ENCODE peak calls at places on chromosomes 3 and 15, in seven cellular contexts. A is GM12878, H is HCT116, M is HepG2, I is H1, X is HEK293T, J is K562. B is an unnamed sample.

GRCh38 chr15:31397851-31398661 is 71.4 kb downstream of the KLF13 start:
- DNase-seq in X (no peak), A (no peak), M (no peak), I (no peak), J (no peak), H (no peak), B (no peak)

GRCh38 chr3:72818092-72818721 is 30.0 kb downstream of the SHQ1 start:
- DNase-seq in I (no peak), H (peak), J (peak), A (no peak), M (no peak), X (no peak), B (no peak)

GRCh38 chr3:64267774-64268604 is 42.7 kb upstream of the PRICKLE2 start:
- DNase-seq in I (peak), J (no peak), X (peak), H (no peak), M (no peak), A (no peak), B (peak)

GRCh38 chr3:171790898-171791694 is 19.2 kb downstream of the PLD1 start:
- DNase-seq in M (no peak), J (no peak), A (no peak), X (no peak), I (no peak), H (no peak), B (no peak)

GRCh38 chr3:121362035-121362734 is 183.6 kb downstream of the POLQ start:
- DNase-seq in J (no peak), X (no peak), H (no peak), M (no peak), I (no peak), A (no peak), B (no peak)

GRCh38 chr3:108153451-108153981 is 62.7 kb upstream of the CD47 start:
- DNase-seq in H (peak), J (peak), A (no peak), I (peak), X (peak), M (peak), B (peak)

GRCh38 chr15:77808077-77808476 is 175.4 kb upstream of the LINGO1 start:
- DNase-seq in H (no peak), A (no peak), J (no peak), X (no peak), I (no peak), M (no peak), B (no peak)

GRCh38 chr3:13013595-13013993 is 59.6 kb downstream of the IQSEC1 start:
- DNase-seq in A (no peak), M (no peak), I (no peak), X (no peak), J (no peak), H (no peak), B (no peak)

GRCh38 chr3:60609446-60609845 is 641.8 kb downstream of the FHIT start:
- DNase-seq in J (no peak), I (peak), M (no peak), X (no peak), H (no peak), A (no peak), B (peak)

GRCh38 chr3:129413687-129414506 is 14.5 kb downstream of the EFCAB12 start:
- DNase-seq in J (peak), I (no peak), A (no peak), M (peak), H (no peak), X (no peak), B (no peak)

GRCh38 chr3:94304953-94305352 is 242.1 kb downstream of the NSUN3 start:
- DNase-seq in I (no peak), M (no peak), A (no peak), J (no peak), H (no peak), X (no peak), B (no peak)

GRCh38 chr3:138381950-138382715 is 33.8 kb downstream of the MRAS start:
- DNase-seq in M (peak), H (no peak), X (no peak), A (no peak), I (no peak), J (no peak), B (no peak)

GRCh38 chr3:123042413-123042812 is 14.8 kb upstream of the SEMA5B start:
- DNase-seq in X (no peak), A (no peak), J (no peak), M (no peak), H (no peak), I (no peak), B (no peak)
- TF ChIP-seq SP1 in X (no peak), A (no peak), J (no peak), M (no peak), H (no peak), I (no peak), B (no peak)

GRCh38 chr15:68447976-68448755 is 16.2 kb upstream of the ITGA11 start:
- DNase-seq in J (no peak), I (no peak), A (no peak), M (no peak), X (no peak), H (no peak), B (no peak)

GRCh38 chr15:68449389-68449788 is 17.4 kb upstream of the ITGA11 start:
- DNase-seq in H (no peak), I (no peak), M (no peak), A (no peak), X (no peak), J (no peak), B (no peak)

GRCh38 chr15:68444336-68444735 is 12.4 kb upstream of the ITGA11 start:
- DNase-seq in X (no peak), I (no peak), H (no peak), J (no peak), A (no peak), M (no peak), B (no peak)

GRCh38 chr15:68445351-68445750 is 13.4 kb upstream of the ITGA11 start:
- DNase-seq in J (no peak), M (no peak), H (no peak), I (no peak), A (no peak), X (no peak), B (no peak)

DNA sequence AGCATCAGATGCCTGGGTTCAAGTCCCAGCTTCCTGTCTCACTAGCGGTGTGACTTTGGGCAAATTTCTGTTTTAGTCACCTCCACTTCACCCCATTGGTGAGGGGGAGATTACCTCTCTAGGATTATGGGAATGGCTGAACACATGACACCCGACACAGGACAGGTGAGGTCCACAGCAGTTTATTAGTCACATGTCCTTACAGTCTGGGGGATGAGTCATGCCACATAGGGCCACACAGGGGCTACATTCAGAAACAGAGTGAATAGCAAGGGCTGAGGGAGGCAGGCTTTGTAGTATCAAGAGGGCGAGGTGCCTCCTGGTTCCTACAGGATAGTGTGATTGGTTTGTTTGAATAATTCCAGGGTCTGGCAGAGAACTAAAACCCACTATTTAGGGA is 15.2 kb upstream of the ITGA11 start:
- DNase-seq in H (no peak), I (no peak), J (no peak), X (no peak), M (no peak), A (no peak), B (no peak)
- TF ChIP-seq SP1 in H (no peak), I (no peak), J (no peak), X (no peak), M (no peak), A (no peak), B (no peak)

GRCh38 chr3:142447852-142448315 is at the start of gene XRN1:
- DNase-seq in A (peak), H (peak), X (peak), M (peak), I (peak), J (peak), B (peak)
- TF ChIP-seq SP1 in A (peak), H (no peak), X (no peak), M (no peak), I (peak), J (peak), B (peak)

DNA sequence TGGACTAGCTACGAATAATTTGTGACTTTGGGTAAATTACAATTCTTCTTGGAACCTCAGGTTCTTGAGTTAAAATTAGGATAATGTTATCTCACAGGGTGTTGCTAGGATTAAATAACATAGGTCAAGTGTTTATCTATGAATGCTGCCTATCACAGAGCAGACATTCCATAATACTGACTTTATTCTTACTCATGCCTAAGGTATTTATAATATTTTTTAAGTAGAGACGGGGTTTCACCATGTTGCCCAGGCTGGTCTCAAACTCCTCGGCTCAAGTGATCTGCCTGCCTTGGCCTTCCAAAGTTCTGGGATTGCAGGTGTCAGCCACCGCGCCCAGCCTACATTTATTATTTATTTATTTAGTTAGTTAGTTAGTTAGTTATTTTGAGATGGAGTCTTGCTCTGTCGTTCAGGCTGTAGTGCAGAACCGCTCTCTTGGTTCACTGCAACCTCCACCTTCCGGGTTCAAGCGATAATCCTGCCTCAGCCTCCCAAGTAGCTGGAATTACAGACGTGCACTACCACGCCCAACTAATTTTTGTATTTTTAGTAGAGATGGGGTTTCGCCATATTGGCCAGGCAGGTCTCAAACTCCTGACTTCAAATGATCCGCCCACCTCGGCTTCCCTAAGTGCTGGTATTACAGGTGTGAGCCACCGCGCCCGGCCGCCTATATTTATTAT is 742 bp upstream of the ZNF106 start:
- DNase-seq in H (no peak), X (no peak), I (no peak), J (no peak), M (peak), A (no peak), B (no peak)
- TF ChIP-seq SP1 in H (no peak), X (no peak), I (no peak), J (no peak), M (no peak), A (no peak), B (no peak)

GRCh38 chr15:49134683-49135341 is 20.6 kb downstream of the COPS2 start:
- DNase-seq in H (no peak), M (no peak), X (no peak), A (no peak), I (no peak), J (no peak), B (no peak)
- TF ChIP-seq SP1 in H (no peak), M (no peak), X (no peak), A (no peak), I (no peak), J (no peak), B (no peak)